ENCODE peak calls at places on chromosomes 7 and 10, in nine cellular contexts. Q, F, S, O, G, Z, A, L and E are unnamed samples.

GRCh38 chr7:47814905-47815613 is 133.2 kb downstream of the PKD1L1 start:
- DNase-seq in Q (no peak), F (no peak), S (no peak), O (no peak), G (no peak), Z (no peak), A (no peak), L (no peak), E (no peak)

GRCh38 chr7:17774701-17775288 is 165.5 kb downstream of the SNX13 start:
- DNase-seq in Q (no peak), F (no peak), S (no peak), O (no peak), G (no peak), Z (no peak), A (no peak), L (no peak), E (no peak)

GRCh38 chr7:93626869-93627268 is 52.3 kb upstream of the CALCR start:
- DNase-seq in Q (no peak), F (no peak), S (no peak), O (no peak), G (no peak), Z (no peak), A (no peak), L (no peak), E (no peak)

GRCh38 chr7:37369904-37370303 is 78.8 kb downstream of the ELMO1 start:
- DNase-seq in Q (no peak), F (no peak), S (no peak), O (no peak), G (no peak), Z (no peak), A (no peak), L (peak; percentile 70), E (no peak)

GRCh38 chr7:82050134-82050533 is 280.3 kb upstream of the HGF start:
- DNase-seq in Q (no peak), F (no peak), S (no peak), O (no peak), G (peak; percentile 83), Z (peak; percentile 70), A (no peak), L (peak; percentile 45), E (no peak)

GRCh38 chr7:71419546-71420337 is 287.8 kb downstream of the GALNT17 start:
- DNase-seq in Q (no peak), F (no peak), S (no peak), O (no peak), G (no peak), Z (no peak), A (no peak), L (no peak), E (no peak)

GRCh38 chr7:123275036-123275753 is 75.4 kb upstream of the SLC13A1 start:
- DNase-seq in Q (no peak), F (no peak), S (no peak), O (no peak), G (no peak), Z (no peak), A (no peak), L (peak; percentile 25), E (no peak)

GRCh38 chr10:6581750-6582697 is 1.9 kb upstream of the PRKCQ start:
- DNase-seq in Q (no peak), F (no peak), S (no peak), O (no peak), G (no peak), Z (no peak), A (no peak), L (no peak), E (no peak)

GRCh38 chr7:112437038-112437437 is 13.2 kb upstream of the IFRD1 start:
- DNase-seq in Q (no peak), F (no peak), S (no peak), O (no peak), G (no peak), Z (no peak), A (no peak), L (no peak), E (no peak)

GRCh38 chr10:73653701-73654100 is 2.1 kb downstream of the SYNPO2L start:
- DNase-seq in Q (no peak), F (no peak), S (no peak), O (peak; percentile 57), G (no peak), Z (peak; percentile 40), A (no peak), L (no peak), E (no peak)

GRCh38 chr7:155377837-155378579 is 79.9 kb upstream of the EN2 start:
- DNase-seq in Q (no peak), F (peak; percentile 72), S (no peak), O (no peak), G (no peak), Z (no peak), A (no peak), L (peak; percentile 68), E (no peak)

DNA sequence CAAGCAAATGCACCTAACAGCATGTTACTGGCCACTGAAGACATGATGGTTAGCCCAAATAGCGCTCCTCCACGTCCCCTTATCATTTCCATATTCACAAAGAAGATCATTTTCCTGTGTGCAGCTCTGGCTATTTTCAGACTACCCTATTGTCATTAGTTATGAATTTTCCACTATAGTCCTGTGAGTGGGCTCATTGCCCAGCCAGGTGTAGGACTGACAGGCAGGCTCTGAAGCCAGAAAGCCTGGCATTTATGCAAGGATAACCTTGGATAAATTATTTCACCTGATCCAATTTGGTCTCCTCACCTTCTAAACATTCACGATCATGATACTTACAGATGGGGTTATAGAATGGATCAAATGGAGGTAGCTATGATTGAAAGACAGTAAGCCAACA is 104.6 kb downstream of the C10orf90 start:
- DNase-seq in Q (no peak), F (no peak), S (no peak), O (no peak), G (no peak), Z (no peak), A (no peak), L (no peak), E (no peak)
- H3K4me3 ChIP-seq in Q (no peak overlapping the region), F (no peak overlapping the region), S (no peak overlapping the region), O (no peak overlapping the region), G (no peak overlapping the region), Z (no peak overlapping the region), A (no peak overlapping the region), L (no peak overlapping the region), E (no peak overlapping the region)

GRCh38 chr7:27247000-27247399 is 4.4 kb downstream of the EVX1 start:
- DNase-seq in Q (no peak), F (no peak), S (no peak), O (no peak), G (no peak), Z (no peak), A (no peak), L (no peak), E (no peak)

GRCh38 chr7:27249724-27250636 is 7.4 kb downstream of the EVX1 start:
- DNase-seq in Q (no peak), F (no peak), S (no peak), O (no peak), G (no peak), Z (no peak), A (no peak), L (no peak), E (no peak)

GRCh38 chr7:27247452-27248426 is 5.1 kb downstream of the EVX1 start:
- DNase-seq in Q (no peak), F (no peak), S (no peak), O (no peak), G (no peak), Z (no peak), A (no peak), L (no peak), E (no peak)

GRCh38 chr7:27248911-27249723 is 6.5 kb downstream of the EVX1 start:
- DNase-seq in Q (no peak), F (no peak), S (no peak), O (no peak), G (no peak), Z (no peak), A (no peak), L (no peak), E (no peak)

DNA sequence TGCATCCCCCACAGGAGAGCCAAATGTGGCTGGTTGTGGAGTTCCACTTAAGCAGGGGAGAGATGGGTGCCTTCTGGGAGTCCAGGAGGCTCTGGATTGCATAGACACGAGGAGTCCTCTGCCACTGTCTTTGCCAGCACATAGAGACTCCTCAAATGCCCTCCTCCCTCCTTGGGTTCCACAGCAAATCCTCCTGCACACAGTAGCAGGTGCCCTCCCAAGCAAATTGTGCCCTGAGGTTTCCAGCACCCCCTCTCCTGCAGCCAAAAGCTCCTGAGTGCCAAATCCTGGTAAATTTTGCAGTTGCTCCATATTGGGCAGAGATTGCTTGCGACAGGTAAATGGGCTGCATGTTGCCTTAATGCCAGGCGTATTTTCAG is 5.8 kb downstream of the EVX1 start:
- DNase-seq in Q (no peak), F (no peak), S (no peak), O (no peak), G (no peak), Z (no peak), A (no peak), L (no peak), E (no peak)
- H3K4me3 ChIP-seq in Q (no peak overlapping the region), F (no peak overlapping the region), S (no peak overlapping the region), O (no peak overlapping the region), G (no peak overlapping the region), Z (no peak overlapping the region), A (no peak overlapping the region), L (no peak overlapping the region), E (no peak overlapping the region)

GRCh38 chr7:26195182-26195581 is 5.4 kb downstream of the HNRNPA2B1 start:
- DNase-seq in Q (no peak), F (no peak), S (no peak), O (no peak), G (no peak), Z (no peak), A (no peak), L (no peak), E (no peak)

GRCh38 chr7:26195867-26196266 is 4.7 kb downstream of the HNRNPA2B1 start:
- DNase-seq in Q (no peak), F (no peak), S (no peak), O (no peak), G (no peak), Z (no peak), A (no peak), L (no peak), E (no peak)

GRCh38 chr7:26198133-26198780 is 2.3 kb downstream of the HNRNPA2B1 start:
- DNase-seq in Q (no peak), F (no peak), S (no peak), O (no peak), G (no peak), Z (no peak), A (no peak), L (peak; percentile 47), E (peak; percentile 60)

GRCh38 chr7:26197153-26198115 is 3.1 kb downstream of the HNRNPA2B1 start:
- DNase-seq in Q (no peak), F (no peak), S (no peak), O (no peak), G (no peak), Z (no peak), A (no peak), L (no peak), E (no peak)

GRCh38 chr7:26196305-26196704 is 4.2 kb downstream of the HNRNPA2B1 start:
- DNase-seq in Q (no peak), F (no peak), S (no peak), O (no peak), G (no peak), Z (no peak), A (no peak), L (no peak), E (no peak)
- H3K4me3 ChIP-seq in Q (no peak overlapping the region), F (no peak overlapping the region), S (no peak overlapping the region), O (no peak overlapping the region), G (no peak overlapping the region), Z (peak overlapping the region; percentile 89), A (no peak overlapping the region), L (no peak overlapping the region), E (no peak overlapping the region)

DNA sequence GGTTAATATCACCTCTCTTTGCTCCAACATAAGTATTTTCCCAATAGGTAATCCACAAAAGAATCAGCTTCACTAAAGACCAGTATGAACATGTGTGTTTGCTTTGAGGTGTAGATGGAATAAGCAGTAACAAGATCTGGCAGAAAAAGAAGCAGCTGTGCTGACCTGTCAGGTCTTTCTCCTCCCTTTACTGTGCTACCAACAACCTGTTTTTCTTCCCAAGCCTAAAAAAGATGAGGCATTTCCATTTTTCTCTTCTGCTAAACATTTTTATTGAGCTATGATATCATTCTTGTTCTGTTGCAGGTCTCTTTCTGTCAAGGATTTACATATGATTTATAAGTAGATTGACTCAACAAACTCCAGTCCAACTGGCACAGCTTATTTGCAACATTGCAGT is 315.2 kb upstream of the GLI3 start:
- DNase-seq in Q (no peak), F (no peak), S (no peak), O (no peak), G (no peak), Z (no peak), A (no peak), L (no peak), E (no peak)
- H3K4me3 ChIP-seq in Q (no peak overlapping the region), F (no peak overlapping the region), S (no peak overlapping the region), O (no peak overlapping the region), G (no peak overlapping the region), Z (no peak overlapping the region), A (no peak overlapping the region), L (no peak overlapping the region), E (no peak overlapping the region)